ENCODE peak calls at places on chromosomes 16 and 17, in ten cellular contexts. R, A, V, Z, C, T, P, X, D and M are unnamed samples.

GRCh38 chr16:30808163-30808562 is 21.2 kb upstream of the ZNF629 start:
- DNase-seq in R (no peak), A (no peak), V (no peak), Z (no peak), C (no peak), T (no peak), P (no peak), X (no peak), D (no peak), M (no peak)

GRCh38 chr16:67281536-67282446 is 2.5 kb downstream of the PLEKHG4 start:
- DNase-seq in R (no peak), A (no peak), V (no peak), Z (no peak), C (no peak), T (no peak), P (no peak), X (no peak), D (no peak), M (no peak)

GRCh38 chr16:81711609-81712329 is 67.3 kb upstream of the PLCG2 start:
- DNase-seq in R (no peak), A (peak), V (peak), Z (peak), C (peak), T (peak), P (no peak), X (peak), D (peak), M (peak)

GRCh38 chr17:73498176-73498575 is 146.1 kb downstream of the SDK2 start:
- DNase-seq in R (no peak), A (no peak), V (no peak), Z (no peak), C (no peak), T (no peak), P (no peak), X (no peak), D (no peak), M (no peak)

GRCh38 chr17:50817142-50817751 is 18.1 kb upstream of the WFIKKN2 start:
- DNase-seq in R (peak), A (no peak), V (peak), Z (no peak), C (peak), T (peak), P (peak), X (no peak), D (peak), M (peak)

GRCh38 chr16:66324785-66325184 is 41.7 kb upstream of the CDH5 start:
- DNase-seq in R (no peak), A (peak), V (peak), Z (no peak), C (no peak), T (peak), P (no peak), X (no peak), D (peak), M (peak)

GRCh38 chr16:48236286-48236685 is 7.8 kb upstream of the LONP2 start:
- DNase-seq in R (no peak), A (no peak), V (no peak), Z (no peak), C (no peak), T (no peak), P (no peak), X (no peak), D (no peak), M (no peak)

GRCh38 chr17:44598932-44599297 is 41.6 kb downstream of the FZD2 start:
- DNase-seq in R (no peak), A (no peak), V (no peak), Z (peak), C (no peak), T (no peak), P (no peak), X (no peak), D (no peak), M (no peak)

GRCh38 chr16:53457670-53458069 is 23.4 kb downstream of the RBL2 start:
- DNase-seq in R (no peak), A (no peak), V (no peak), Z (no peak), C (peak), T (no peak), P (no peak), X (no peak), D (no peak), M (no peak)

GRCh38 chr17:65583921-65584603 is 22.6 kb upstream of the AXIN2 start:
- DNase-seq in R (no peak), A (no peak), V (no peak), Z (no peak), C (no peak), T (no peak), P (no peak), X (no peak), D (no peak), M (no peak)

GRCh38 chr17:11351479-11351878 is 110.5 kb downstream of the SHISA6 start:
- DNase-seq in R (no peak), A (no peak), V (no peak), Z (no peak), C (no peak), T (no peak), P (no peak), X (no peak), D (no peak), M (no peak)

GRCh38 chr17:7129311-7129710 is 14.7 kb upstream of the ASGR2 start:
- DNase-seq in R (no peak), A (no peak), V (no peak), Z (no peak), C (no peak), T (no peak), P (no peak), X (no peak), D (no peak), M (no peak)

GRCh38 chr16:70388281-70388680 is 41.6 kb downstream of the DDX19A start:
- DNase-seq in R (no peak), A (no peak), V (no peak), Z (no peak), C (no peak), T (no peak), P (no peak), X (no peak), D (no peak), M (no peak)

GRCh38 chr17:42809250-42809649 is 10.6 kb downstream of the CNTD1 start:
- DNase-seq in R (no peak), A (no peak), V (no peak), Z (peak), C (no peak), T (peak), P (no peak), X (peak), D (no peak), M (peak)

GRCh38 chr16:11080327-11080967 is 136.1 kb downstream of the CLEC16A start:
- DNase-seq in R (no peak), A (no peak), V (no peak), Z (no peak), C (no peak), T (no peak), P (no peak), X (no peak), D (no peak), M (no peak)

GRCh38 chr16:79169239-79169638 is 431.3 kb downstream of the MAF start:
- DNase-seq in R (no peak), A (no peak), V (no peak), Z (no peak), C (no peak), T (no peak), P (no peak), X (no peak), D (no peak), M (no peak)

GRCh38 chr16:50444546-50444945 is 75.8 kb upstream of the BRD7 start:
- DNase-seq in R (no peak), A (no peak), V (no peak), Z (no peak), C (no peak), T (no peak), P (peak), X (no peak), D (no peak), M (no peak)

GRCh38 chr17:45147102-45147580 is 1.1 kb upstream of the HEXIM1 start:
- DNase-seq in R (no peak), A (peak), V (no peak), Z (no peak), C (no peak), T (peak), P (no peak), X (no peak), D (no peak), M (no peak)

GRCh38 chr16:68420366-68420765 is 27.9 kb downstream of the SMPD3 start:
- DNase-seq in R (no peak), A (no peak), V (no peak), Z (no peak), C (no peak), T (no peak), P (no peak), X (no peak), D (no peak), M (no peak)

GRCh38 chr17:59753522-59754467 is 46.3 kb downstream of the VMP1 start:
- DNase-seq in R (no peak), A (peak), V (peak), Z (no peak), C (no peak), T (peak), P (no peak), X (no peak), D (peak), M (peak)

GRCh38 chr17:18217412-18218015 is 7.9 kb upstream of the LLGL1 start:
- DNase-seq in R (peak), A (peak), V (peak), Z (peak), C (peak), T (peak), P (peak), X (peak), D (peak), M (peak)

GRCh38 chr17:16091773-16092172 is 92.1 kb downstream of the TTC19 start:
- DNase-seq in R (no peak), A (no peak), V (no peak), Z (no peak), C (no peak), T (no peak), P (no peak), X (no peak), D (peak), M (no peak)

GRCh38 chr16:53999841-54000240 is 286.7 kb downstream of the IRX3 start:
- DNase-seq in R (no peak), A (no peak), V (no peak), Z (no peak), C (no peak), T (no peak), P (no peak), X (no peak), D (no peak), M (no peak)

DNA sequence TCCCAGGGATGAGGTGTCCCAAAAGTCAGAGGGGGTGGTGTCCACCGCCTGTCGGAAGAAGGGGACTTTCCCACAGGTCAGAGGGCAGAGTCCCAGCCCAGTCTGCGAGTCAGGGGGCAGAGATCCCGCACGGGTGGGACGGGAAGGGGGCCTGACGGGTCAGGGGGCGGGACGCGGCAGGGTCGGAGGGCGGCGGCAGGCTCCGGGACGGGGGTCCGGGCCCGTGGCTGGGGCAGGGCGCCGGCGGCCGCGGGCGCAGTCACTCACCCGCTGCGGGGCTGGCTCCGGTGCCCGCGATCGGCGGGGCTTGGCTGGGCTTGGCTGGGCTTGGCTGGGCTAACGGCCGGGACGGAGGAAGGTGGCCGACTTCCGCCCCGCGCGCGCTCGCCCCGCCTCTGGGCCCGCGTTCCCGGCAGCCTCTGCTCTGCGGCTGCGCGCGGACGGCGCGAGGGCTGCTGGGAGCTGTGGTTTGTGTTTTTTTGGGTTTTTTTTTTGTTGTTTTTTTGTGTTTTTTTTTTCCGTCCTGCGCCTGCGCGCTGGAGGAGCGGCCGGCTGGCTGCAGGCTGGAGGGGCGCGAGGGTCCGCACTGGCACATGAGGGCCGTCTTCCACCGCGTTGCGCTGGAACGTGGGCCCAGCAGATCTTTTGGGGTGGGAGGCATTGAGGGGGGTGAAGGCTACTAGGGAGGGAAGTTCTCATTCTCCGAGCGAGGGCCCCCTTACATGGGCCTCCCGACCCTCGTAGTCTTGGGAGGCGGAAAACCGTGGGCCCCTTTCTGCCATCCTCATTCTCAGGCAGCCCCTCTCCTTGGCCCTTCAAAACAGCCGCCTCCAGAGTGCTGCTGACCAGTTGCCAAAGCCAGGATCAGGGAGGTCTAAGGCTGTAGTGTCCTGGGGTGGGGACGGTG is at the start of gene CANT1:
- DNase-seq in R (peak), A (peak), V (peak), Z (peak), C (peak), T (peak), P (peak), X (peak), D (peak), M (peak)
- TF ChIP-seq POLR2A in R (peak), A (peak), V (no peak), Z (peak), C (peak), T (peak), P (no peak), X (no peak), D (peak), M (peak)

GRCh38 chr16:74999208-74999682 is 421 bp downstream of the ZNRF1 start:
- DNase-seq in R (peak), A (no peak), V (no peak), Z (peak), C (peak), T (no peak), P (peak), X (peak), D (peak), M (no peak)

GRCh38 chr16:75002474-75002873 is 3.6 kb downstream of the ZNRF1 start:
- DNase-seq in R (no peak), A (no peak), V (no peak), Z (no peak), C (no peak), T (no peak), P (no peak), X (no peak), D (no peak), M (no peak)

GRCh38 chr16:74998481-74999207 is at the start of gene ZNRF1:
- DNase-seq in R (peak), A (peak), V (peak), Z (peak), C (peak), T (peak), P (peak), X (peak), D (peak), M (peak)

GRCh38 chr16:74999683-75000480 is 1.1 kb downstream of the ZNRF1 start:
- DNase-seq in R (peak), A (peak), V (no peak), Z (peak), C (peak), T (no peak), P (peak), X (peak), D (peak), M (no peak)

DNA sequence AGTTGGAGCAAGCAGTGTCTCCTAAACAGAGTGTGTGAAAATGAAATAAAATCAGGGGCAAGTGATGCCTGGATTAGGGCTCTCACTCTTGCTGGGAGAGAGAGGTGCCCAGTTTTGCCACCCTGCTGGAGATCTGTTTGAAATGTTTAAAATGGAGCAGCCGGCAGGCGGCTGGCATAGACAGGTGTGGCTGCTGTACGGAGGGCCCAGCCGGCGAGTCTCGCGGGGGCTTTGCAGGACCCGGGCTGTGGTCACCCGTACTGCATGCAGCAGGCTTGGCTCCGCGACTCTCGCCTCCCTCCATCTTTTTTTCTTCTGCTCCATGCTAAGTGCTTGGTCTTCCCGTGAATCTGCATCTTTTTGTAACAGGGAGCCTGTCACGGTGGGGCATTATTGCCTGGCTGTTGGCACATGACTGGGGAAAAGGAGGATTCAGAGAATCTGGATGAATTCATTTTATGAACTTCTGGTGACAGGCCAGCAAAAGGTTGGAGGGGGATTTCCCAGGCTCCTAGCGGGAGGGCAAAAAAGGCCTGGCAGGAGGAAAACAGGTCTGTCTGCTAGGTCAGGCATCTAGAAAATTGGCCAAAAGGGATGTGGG is 1.8 kb downstream of the ZNRF1 start:
- DNase-seq in R (no peak), A (peak), V (no peak), Z (no peak), C (no peak), T (no peak), P (peak), X (no peak), D (no peak), M (no peak)
- TF ChIP-seq POLR2A in R (no peak), A (no peak), V (no peak), Z (no peak), C (no peak), T (no peak), P (no peak), X (no peak), D (no peak), M (no peak)

GRCh38 chr16:57297856-57298255 is 13.4 kb upstream of the PLLP start:
- DNase-seq in R (no peak), A (no peak), V (no peak), Z (no peak), C (no peak), T (no peak), P (no peak), X (peak), D (no peak), M (no peak)

GRCh38 chr16:57299009-57299718 is 14.7 kb upstream of the PLLP start:
- DNase-seq in R (peak), A (no peak), V (no peak), Z (no peak), C (peak), T (peak), P (no peak), X (peak), D (peak), M (peak)

GRCh38 chr16:57299719-57300386 is 15.4 kb upstream of the PLLP start:
- DNase-seq in R (peak), A (peak), V (peak), Z (peak), C (peak), T (peak), P (peak), X (peak), D (peak), M (peak)

GRCh38 chr16:57301126-57301817 is 16.8 kb upstream of the PLLP start:
- DNase-seq in R (no peak), A (no peak), V (no peak), Z (peak), C (no peak), T (no peak), P (peak), X (peak), D (no peak), M (no peak)

DNA sequence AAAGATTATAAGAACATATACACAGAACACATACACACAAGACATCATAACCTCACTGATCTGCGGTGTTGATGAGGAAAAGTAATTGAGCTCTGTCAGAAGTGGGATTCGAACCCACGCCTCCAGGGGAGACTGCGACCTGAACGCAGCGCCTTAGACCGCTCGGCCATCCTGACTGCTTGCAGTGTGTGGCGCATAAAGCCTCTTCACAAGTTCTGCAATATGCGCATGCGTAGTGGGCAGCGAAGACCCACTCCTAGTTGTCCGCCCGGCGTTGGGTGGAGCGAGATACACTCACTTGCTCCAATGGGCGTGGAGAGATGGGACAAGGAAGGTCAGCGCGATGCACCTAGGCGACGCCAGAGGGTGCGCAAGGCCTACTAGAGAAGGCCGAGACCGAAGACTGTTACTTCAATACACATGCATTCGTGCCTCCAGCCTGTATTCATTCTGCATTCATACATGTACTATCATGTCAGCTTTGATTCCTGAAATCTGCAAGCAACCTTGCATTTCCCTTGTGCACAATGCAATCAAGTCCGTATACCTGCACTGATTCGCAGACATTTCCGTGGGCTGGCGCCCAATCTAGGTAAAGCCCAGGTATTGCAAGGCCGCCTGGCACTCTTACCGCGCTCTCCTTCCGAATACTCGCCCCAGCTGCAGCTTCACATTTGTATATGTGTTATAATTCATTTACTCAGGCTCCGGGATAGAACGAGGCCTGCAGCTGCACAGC is 16.1 kb upstream of the PLLP start:
- DNase-seq in R (peak), A (peak), V (peak), Z (peak), C (peak), T (peak), P (peak), X (peak), D (peak), M (peak)
- TF ChIP-seq POLR2A in R (no peak), A (peak), V (no peak), Z (no peak), C (peak), T (no peak), P (no peak), X (no peak), D (no peak), M (no peak)

GRCh38 chr16:89656435-89657121 is 930 bp downstream of the CHMP1A start:
- DNase-seq in R (no peak), A (no peak), V (no peak), Z (no peak), C (no peak), T (no peak), P (no peak), X (no peak), D (no peak), M (no peak)

GRCh38 chr16:89660146-89660545 is 2.5 kb downstream of the SPATA33 start:
- DNase-seq in R (no peak), A (no peak), V (no peak), Z (no peak), C (no peak), T (no peak), P (no peak), X (no peak), D (no peak), M (no peak)

GRCh38 chr16:89655062-89655643 is 2.4 kb downstream of the CHMP1A start:
- DNase-seq in R (no peak), A (no peak), V (no peak), Z (no peak), C (no peak), T (no peak), P (no peak), X (no peak), D (no peak), M (no peak)

GRCh38 chr16:89658221-89658879 is 714 bp downstream of the SPATA33 start:
- DNase-seq in R (no peak), A (no peak), V (no peak), Z (no peak), C (no peak), T (no peak), P (no peak), X (no peak), D (peak), M (no peak)

DNA sequence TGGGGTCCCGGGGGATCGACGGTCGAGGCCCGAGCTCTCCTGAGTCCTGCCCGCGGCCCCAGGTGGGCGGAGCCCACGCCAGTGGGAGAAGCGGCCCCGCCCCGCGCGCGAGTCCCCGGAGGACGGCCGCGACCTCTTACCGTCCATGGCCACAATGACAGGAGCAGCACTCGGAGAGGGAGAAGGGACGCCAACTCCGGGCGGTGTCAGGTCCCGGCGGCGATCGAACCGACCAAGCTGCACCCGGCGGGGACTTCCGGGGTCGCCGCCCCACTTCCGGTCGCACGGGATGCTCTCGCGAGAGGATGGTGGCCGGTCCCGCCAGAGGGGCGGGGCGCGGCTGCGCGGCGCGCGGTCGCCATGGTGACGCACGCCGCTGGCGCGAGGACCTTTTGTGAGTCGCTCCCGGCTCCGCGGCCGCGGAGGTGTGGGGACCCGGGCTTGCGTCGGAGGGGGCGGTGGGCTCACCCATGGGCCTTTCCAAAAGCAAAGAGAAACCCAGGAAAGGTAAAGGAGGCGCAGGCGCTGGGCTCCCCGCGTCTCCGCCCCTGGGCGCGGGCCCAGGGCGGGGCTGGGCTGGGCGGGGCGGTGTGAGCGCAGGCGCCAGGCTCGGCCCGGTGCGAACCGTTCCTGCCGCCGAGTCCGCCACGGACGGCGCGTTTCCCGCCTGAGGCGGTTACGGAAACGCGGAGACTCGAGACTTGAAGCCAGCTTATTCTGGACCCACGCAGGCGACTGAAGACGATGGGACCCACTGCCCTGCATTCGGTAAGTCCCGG is at the start of the genes CHMP1A and SPATA33:
- DNase-seq in R (peak), A (peak), V (peak), Z (peak), C (peak), T (peak), P (peak), X (peak), D (peak), M (peak)
- TF ChIP-seq POLR2A in R (peak), A (peak), V (peak), Z (peak), C (peak), T (peak), P (no peak), X (peak), D (peak), M (peak)